ENCODE peak calls at places on chromosome 14, in seven cellular contexts. One of them, this sample, is unnamed.

GRCh38 chr14:34237098-34237497 is 224.9 kb downstream of the SPTSSA start:
- DNase-seq in IMR-90: no peak
- DNase-seq in H1: no peak
- DNase-seq in HCT116: no peak
- DNase-seq in K562: no peak
- DNase-seq in HepG2: peak; percentile 28
- DNase-seq in GM12878: no peak
- DNase-seq in this sample: no peak

GRCh38 chr14:22131749-22132476 is 457.1 kb downstream of the DAD1 start:
- DNase-seq in HCT116: no peak
- DNase-seq in HepG2: peak; percentile 32
- DNase-seq in H1: no peak
- DNase-seq in K562: peak; percentile 7
- DNase-seq in IMR-90: peak; percentile 3
- DNase-seq in GM12878: no peak
- DNase-seq in this sample: no peak

GRCh38 chr14:61891810-61892209 is 129.6 kb downstream of the SNAPC1 start:
- DNase-seq in K562: no peak
- DNase-seq in HCT116: no peak
- DNase-seq in GM12878: no peak
- DNase-seq in H1: no peak
- DNase-seq in HepG2: no peak
- DNase-seq in IMR-90: no peak
- DNase-seq in this sample: no peak

GRCh38 chr14:90839024-90839888 is 23.0 kb upstream of the TTC7B start:
- DNase-seq in H1: no peak
- DNase-seq in IMR-90: peak; percentile 63
- DNase-seq in HepG2: no peak
- DNase-seq in K562: no peak
- DNase-seq in GM12878: no peak
- DNase-seq in HCT116: no peak
- DNase-seq in this sample: no peak

GRCh38 chr14:53793790-53794560 is 162.7 kb downstream of the BMP4 start:
- DNase-seq in HepG2: peak; percentile 40
- DNase-seq in HCT116: no peak
- DNase-seq in GM12878: no peak
- DNase-seq in H1: no peak
- DNase-seq in IMR-90: no peak
- DNase-seq in K562: no peak
- DNase-seq in this sample: no peak

GRCh38 chr14:104982548-104983230 is 2.9 kb upstream of the CLBA1 start:
- DNase-seq in HepG2: no peak
- DNase-seq in H1: no peak
- DNase-seq in HCT116: no peak
- DNase-seq in GM12878: no peak
- DNase-seq in IMR-90: no peak
- DNase-seq in K562: no peak
- DNase-seq in this sample: no peak

GRCh38 chr14:101709962-101710891 is 51.3 kb upstream of the PPP2R5C start:
- DNase-seq in K562: peak; percentile 84
- DNase-seq in IMR-90: no peak
- DNase-seq in GM12878: no peak
- DNase-seq in HCT116: peak; percentile 24
- DNase-seq in H1: no peak
- DNase-seq in HepG2: peak; percentile 39
- DNase-seq in this sample: no peak

GRCh38 chr14:101894365-101895113 is 69.8 kb upstream of the DYNC1H1 start:
- DNase-seq in HepG2: no peak
- DNase-seq in H1: no peak
- DNase-seq in K562: no peak
- DNase-seq in HCT116: no peak
- DNase-seq in GM12878: no peak
- DNase-seq in IMR-90: no peak
- DNase-seq in this sample: no peak

GRCh38 chr14:50225974-50226297 is 5.4 kb downstream of the SOS2 start:
- DNase-seq in HepG2: no peak
- DNase-seq in H1: no peak
- DNase-seq in GM12878: no peak
- DNase-seq in HCT116: no peak
- DNase-seq in K562: peak; percentile 15
- DNase-seq in IMR-90: no peak
- DNase-seq in this sample: no peak

GRCh38 chr14:85254718-85255117 is 275.2 kb upstream of the FLRT2 start:
- DNase-seq in GM12878: no peak
- DNase-seq in HCT116: no peak
- DNase-seq in K562: no peak
- DNase-seq in HepG2: no peak
- DNase-seq in H1: no peak
- DNase-seq in IMR-90: no peak
- DNase-seq in this sample: no peak

GRCh38 chr14:91742956-91743653 is 11.2 kb upstream of the CATSPERB start:
- DNase-seq in GM12878: no peak
- DNase-seq in IMR-90: no peak
- DNase-seq in HepG2: no peak
- DNase-seq in HCT116: no peak
- DNase-seq in K562: no peak
- DNase-seq in H1: no peak
- DNase-seq in this sample: no peak

GRCh38 chr14:69151458-69152180 is 1.3 kb downstream of the DCAF5 start:
- DNase-seq in HCT116: peak; percentile 48
- DNase-seq in K562: peak; percentile 76
- DNase-seq in GM12878: no peak
- DNase-seq in IMR-90: peak; percentile 67
- DNase-seq in HepG2: peak; percentile 55
- DNase-seq in H1: peak; percentile 78
- DNase-seq in this sample: peak; percentile 93

GRCh38 chr14:99837822-99838221 is 44.6 kb downstream of the EML1 start:
- DNase-seq in K562: no peak
- DNase-seq in IMR-90: no peak
- DNase-seq in HCT116: no peak
- DNase-seq in GM12878: no peak
- DNase-seq in HepG2: no peak
- DNase-seq in H1: no peak
- DNase-seq in this sample: no peak

GRCh38 chr14:104794099-104794498 is 1.4 kb downstream of the AKT1 start:
- DNase-seq in HepG2: peak; percentile 57
- DNase-seq in K562: peak; percentile 61
- DNase-seq in H1: peak; percentile 46
- DNase-seq in HCT116: no peak
- DNase-seq in GM12878: no peak
- DNase-seq in IMR-90: peak; percentile 66
- DNase-seq in this sample: peak; percentile 92

GRCh38 chr14:69493038-69493437 is 8.5 kb downstream of the PLEKHD1 start:
- DNase-seq in GM12878: no peak
- DNase-seq in HepG2: no peak
- DNase-seq in K562: no peak
- DNase-seq in HCT116: no peak
- DNase-seq in IMR-90: no peak
- DNase-seq in H1: no peak
- DNase-seq in this sample: no peak

GRCh38 chr14:59086241-59086899 is 102.1 kb upstream of the DAAM1 start:
- DNase-seq in HCT116: no peak
- DNase-seq in HepG2: no peak
- DNase-seq in H1: no peak
- DNase-seq in K562: no peak
- DNase-seq in GM12878: no peak
- DNase-seq in IMR-90: peak; percentile 66
- DNase-seq in this sample: peak; percentile 25
- TF ChIP-seq RAD21 in HCT116: no peak
- TF ChIP-seq RAD21 in HepG2: no peak
- TF ChIP-seq RAD21 in H1: no peak
- TF ChIP-seq RAD21 in K562: no peak
- TF ChIP-seq RAD21 in GM12878: no peak
- TF ChIP-seq RAD21 in IMR-90: no peak
- TF ChIP-seq RAD21 in this sample: no peak

GRCh38 chr14:89086060-89086382 is 261.6 kb downstream of the TTC8 start:
- DNase-seq in IMR-90: no peak
- DNase-seq in HepG2: no peak
- DNase-seq in H1: no peak
- DNase-seq in HCT116: no peak
- DNase-seq in K562: no peak
- DNase-seq in GM12878: no peak
- DNase-seq in this sample: no peak
- H2AFZ ChIP-seq in IMR-90: no peak overlapping the region
- H2AFZ ChIP-seq in HepG2: no peak overlapping the region
- H2AFZ ChIP-seq in H1: no peak overlapping the region
- H2AFZ ChIP-seq in HCT116: no peak overlapping the region
- H2AFZ ChIP-seq in K562: no peak overlapping the region
- H2AFZ ChIP-seq in GM12878: no peak overlapping the region
- H2AFZ ChIP-seq in this sample: no peak overlapping the region

GRCh38 chr14:24880689-24881088 is 169.3 kb downstream of the STXBP6 start:
- DNase-seq in HCT116: no peak
- DNase-seq in H1: no peak
- DNase-seq in GM12878: no peak
- DNase-seq in K562: no peak
- DNase-seq in IMR-90: peak; percentile 20
- DNase-seq in HepG2: no peak
- DNase-seq in this sample: no peak
- TF ChIP-seq RAD21 in HCT116: no peak
- TF ChIP-seq RAD21 in H1: no peak
- TF ChIP-seq RAD21 in GM12878: no peak
- TF ChIP-seq RAD21 in K562: no peak
- TF ChIP-seq RAD21 in IMR-90: no peak
- TF ChIP-seq RAD21 in HepG2: no peak
- TF ChIP-seq RAD21 in this sample: no peak

DNA sequence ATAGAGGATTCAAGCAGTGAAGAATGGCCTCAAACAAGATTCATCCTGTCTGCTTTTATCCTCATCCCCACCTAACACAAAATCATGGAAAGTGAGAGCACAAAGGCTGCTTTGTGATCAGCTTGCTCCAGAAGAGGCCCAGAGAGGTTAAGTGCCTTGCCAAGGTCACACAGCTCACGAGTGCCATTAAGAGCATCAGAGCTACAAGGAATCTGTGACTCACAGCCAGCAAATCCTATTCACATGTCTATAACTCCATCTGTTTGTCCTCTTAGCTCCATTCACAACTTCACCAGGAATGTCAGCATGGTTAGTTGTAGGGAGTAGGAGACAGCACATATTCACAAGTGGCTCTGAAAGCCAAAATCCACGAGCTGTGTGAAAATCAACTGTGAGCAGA is 79.8 kb downstream of the TTC9 start:
- DNase-seq in HCT116: no peak
- DNase-seq in IMR-90: peak; percentile 23
- DNase-seq in K562: no peak
- DNase-seq in GM12878: no peak
- DNase-seq in H1: no peak
- DNase-seq in HepG2: peak; percentile 40
- DNase-seq in this sample: no peak
- H2AFZ ChIP-seq in HCT116: no peak overlapping the region
- H2AFZ ChIP-seq in IMR-90: no peak overlapping the region
- H2AFZ ChIP-seq in K562: no peak overlapping the region
- H2AFZ ChIP-seq in GM12878: no peak overlapping the region
- H2AFZ ChIP-seq in H1: no peak overlapping the region
- H2AFZ ChIP-seq in HepG2: no peak overlapping the region
- H2AFZ ChIP-seq in this sample: no peak overlapping the region

GRCh38 chr14:58167057-58167456 is 15.0 kb upstream of the ARMH4 start:
- DNase-seq in HepG2: no peak
- DNase-seq in HCT116: no peak
- DNase-seq in H1: no peak
- DNase-seq in IMR-90: no peak
- DNase-seq in GM12878: no peak
- DNase-seq in K562: no peak
- DNase-seq in this sample: no peak
- TF ChIP-seq RAD21 in HepG2: no peak
- TF ChIP-seq RAD21 in HCT116: no peak
- TF ChIP-seq RAD21 in H1: no peak
- TF ChIP-seq RAD21 in IMR-90: no peak
- TF ChIP-seq RAD21 in GM12878: no peak
- TF ChIP-seq RAD21 in K562: no peak
- TF ChIP-seq RAD21 in this sample: no peak

GRCh38 chr14:66508547-66508845 is 549 bp downstream of the GPHN start:
- DNase-seq in HCT116: no peak
- DNase-seq in H1: no peak
- DNase-seq in GM12878: no peak
- DNase-seq in K562: no peak
- DNase-seq in HepG2: no peak
- DNase-seq in IMR-90: no peak
- DNase-seq in this sample: no peak
- H2AFZ ChIP-seq in HCT116: no peak overlapping the region
- H2AFZ ChIP-seq in H1: peak overlapping the region; percentile 91
- H2AFZ ChIP-seq in GM12878: peak overlapping the region; percentile 93
- H2AFZ ChIP-seq in K562: peak overlapping the region; percentile 80
- H2AFZ ChIP-seq in HepG2: no peak overlapping the region
- H2AFZ ChIP-seq in IMR-90: peak overlapping the region; percentile 100
- H2AFZ ChIP-seq in this sample: peak overlapping the region; percentile 98

DNA sequence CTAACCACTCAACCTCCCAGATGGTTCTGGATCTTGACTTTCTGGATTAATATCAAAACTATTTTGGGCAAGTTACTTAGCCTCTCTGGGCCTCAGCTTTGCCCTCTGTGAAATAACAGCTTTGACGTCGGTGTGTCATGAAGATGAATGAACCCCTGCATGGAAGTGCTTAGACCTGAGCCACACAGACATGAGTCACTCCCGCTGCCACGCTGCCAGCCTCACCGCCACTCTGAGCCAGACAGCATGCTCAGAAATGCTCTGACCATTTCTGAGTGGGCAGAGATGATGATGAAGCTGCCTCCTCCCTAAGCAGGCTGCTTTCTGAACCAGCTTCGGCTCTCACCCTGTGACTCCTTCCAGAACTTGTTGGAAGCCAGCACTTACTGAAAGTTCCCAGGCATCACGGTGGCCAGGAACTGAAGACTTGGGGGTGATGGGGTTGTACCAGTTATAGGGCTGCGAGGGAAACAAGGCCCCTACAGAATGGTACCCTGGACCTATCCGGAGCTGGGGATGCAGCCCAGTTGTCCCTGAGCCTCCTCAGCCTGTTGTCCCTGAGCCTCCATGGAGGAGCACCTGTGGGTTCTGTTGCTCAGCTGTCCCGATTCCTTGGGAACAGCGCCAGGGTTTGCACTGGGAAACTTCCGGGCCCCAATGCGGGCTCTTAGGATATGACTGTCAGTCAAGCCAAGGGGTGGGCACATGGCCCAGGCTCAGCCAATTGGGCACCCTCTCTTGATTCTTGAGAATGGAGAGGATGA is 2.0 kb upstream of the CCDC197 start:
- DNase-seq in IMR-90: peak; percentile 88
- DNase-seq in GM12878: no peak
- DNase-seq in K562: no peak
- DNase-seq in HepG2: no peak
- DNase-seq in H1: no peak
- DNase-seq in HCT116: no peak
- DNase-seq in this sample: no peak
- TF ChIP-seq RAD21 in IMR-90: peak; percentile 21
- TF ChIP-seq RAD21 in GM12878: no peak
- TF ChIP-seq RAD21 in K562: no peak
- TF ChIP-seq RAD21 in HepG2: no peak
- TF ChIP-seq RAD21 in H1: no peak
- TF ChIP-seq RAD21 in HCT116: no peak
- TF ChIP-seq RAD21 in this sample: no peak